ENCODE peak calls at places on chromosomes 16 and 17, in nine cellular contexts. F, R, Y, P, U, H, D, A and X are unnamed samples.

GRCh38 chr16:11207646-11208045 is 48.4 kb downstream of the SOCS1 start:
- DNase-seq in F (no peak), R (no peak), Y (no peak), P (no peak), U (no peak), H (no peak), D (no peak), A (no peak), X (no peak)

GRCh38 chr16:64711026-64711425 is 410.8 kb downstream of the CDH11 start:
- DNase-seq in F (no peak), R (no peak), Y (no peak), P (no peak), U (no peak), H (no peak), D (no peak), A (no peak), X (no peak)

GRCh38 chr16:67966549-67967182 is 1.8 kb downstream of the SLC12A4 start:
- DNase-seq in F (no peak), R (no peak), Y (no peak), P (no peak), U (no peak), H (no peak), D (peak; percentile 59), A (no peak), X (peak; percentile 58)

GRCh38 chr16:86894168-86894567 is 315.8 kb downstream of the FOXL1 start:
- DNase-seq in F (no peak), R (no peak), Y (no peak), P (no peak), U (no peak), H (no peak), D (no peak), A (no peak), X (peak; percentile 49)

GRCh38 chr17:69144621-69145255 is 3.0 kb upstream of the ABCA6 start:
- DNase-seq in F (no peak), R (no peak), Y (no peak), P (no peak), U (no peak), H (no peak), D (peak; percentile 9), A (no peak), X (no peak)

GRCh38 chr17:80599546-80600305 is 55.1 kb downstream of the RPTOR start:
- DNase-seq in F (no peak), R (no peak), Y (no peak), P (no peak), U (no peak), H (no peak), D (peak; percentile 4), A (no peak), X (no peak)

GRCh38 chr17:34306466-34306865 is 12.8 kb upstream of the CCL8 start:
- DNase-seq in F (no peak), R (no peak), Y (peak; percentile 10), P (peak; percentile 10), U (no peak), H (peak; percentile 51), D (peak; percentile 77), A (no peak), X (peak; percentile 46)

GRCh38 chr17:4161560-4162221 is 18.7 kb downstream of the CYB5D2 start:
- DNase-seq in F (no peak), R (no peak), Y (peak; percentile 44), P (no peak), U (peak; percentile 51), H (no peak), D (peak; percentile 53), A (no peak), X (no peak)

GRCh38 chr17:46003907-46004748 is 5.1 kb downstream of the STH start:
- DNase-seq in F (no peak), R (peak; percentile 93), Y (peak; percentile 45), P (no peak), U (no peak), H (no peak), D (peak; percentile 81), A (no peak), X (peak; percentile 64)

GRCh38 chr17:73646409-73647305 is 2.4 kb upstream of the SDK2 start:
- DNase-seq in F (peak; percentile 46), R (no peak), Y (no peak), P (peak; percentile 63), U (no peak), H (peak; percentile 66), D (no peak), A (no peak), X (no peak)

DNA sequence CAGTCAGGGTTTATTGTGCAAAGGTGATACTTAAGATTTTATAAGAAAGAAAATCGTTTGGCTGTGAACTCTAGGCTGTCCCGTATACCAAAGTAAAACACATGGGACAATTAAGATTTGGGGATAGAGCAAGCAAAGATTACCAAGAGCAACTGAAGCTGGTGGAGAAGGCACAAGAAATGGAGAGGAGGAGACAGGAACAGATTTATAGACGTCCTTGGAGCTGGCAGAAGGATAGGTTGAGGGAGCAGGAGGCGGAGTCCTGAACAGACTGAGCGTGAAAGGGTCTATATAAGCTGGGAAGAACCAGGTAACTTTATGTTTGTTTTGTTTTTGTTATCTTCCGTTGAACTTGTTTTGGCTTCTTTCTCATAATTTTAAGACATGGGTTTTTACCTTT is 3.8 kb downstream of the TNRC6C start:
- DNase-seq in F (no peak), R (no peak), Y (no peak), P (no peak), U (no peak), H (no peak), D (no peak), A (no peak), X (no peak)
- H3K4me1 ChIP-seq in F (peaks cover 70% of the 10 kb centered on the region), R (peaks cover 23% of the 10 kb centered on the region), Y (peaks cover 10% of the 10 kb centered on the region), P (peaks cover 15% of the 10 kb centered on the region), U (peaks cover 52% of the 10 kb centered on the region), H (peaks cover 1% of the 10 kb centered on the region), D (peaks cover 21% of the 10 kb centered on the region), A (peaks cover 28% of the 10 kb centered on the region), X (peaks cover 11% of the 10 kb centered on the region)

DNA sequence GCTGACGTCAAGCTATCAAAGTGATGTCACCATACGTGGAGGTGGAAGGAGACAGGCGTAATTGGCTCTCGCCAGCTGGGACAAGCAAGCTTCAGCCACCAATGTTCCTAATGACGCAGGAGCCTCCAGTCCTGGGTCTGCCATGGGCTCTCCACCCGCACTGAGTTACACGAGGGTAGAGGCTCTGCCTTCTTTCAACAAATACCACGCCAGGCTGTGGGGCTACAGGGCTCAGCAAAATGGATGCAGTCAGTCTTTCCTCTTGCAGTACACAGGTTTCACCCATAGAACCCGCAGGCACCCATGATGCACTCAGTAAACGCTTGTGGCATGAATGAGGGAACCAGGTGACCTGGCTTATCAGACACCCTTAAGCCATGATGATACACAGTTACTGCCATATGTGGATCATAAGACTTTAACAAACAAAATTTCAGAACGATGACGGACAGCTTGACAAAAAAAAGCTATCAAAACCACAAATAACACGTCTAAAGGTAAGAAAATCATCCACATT is 50.4 kb downstream of the COTL1 start:
- DNase-seq in F (peak; percentile 45), R (no peak), Y (no peak), P (no peak), U (no peak), H (no peak), D (no peak), A (no peak), X (no peak)
- H3K4me1 ChIP-seq in F (peaks cover 6% of the 10 kb centered on the region), R (peaks cover 13% of the 10 kb centered on the region), Y (no peaks in the 10 kb centered on the region), P (peaks cover 3% of the 10 kb centered on the region), U (peaks cover 11% of the 10 kb centered on the region), H (peaks cover 12% of the 10 kb centered on the region), D (peaks cover 3% of the 10 kb centered on the region), A (no peaks in the 10 kb centered on the region), X (no peaks in the 10 kb centered on the region)

DNA sequence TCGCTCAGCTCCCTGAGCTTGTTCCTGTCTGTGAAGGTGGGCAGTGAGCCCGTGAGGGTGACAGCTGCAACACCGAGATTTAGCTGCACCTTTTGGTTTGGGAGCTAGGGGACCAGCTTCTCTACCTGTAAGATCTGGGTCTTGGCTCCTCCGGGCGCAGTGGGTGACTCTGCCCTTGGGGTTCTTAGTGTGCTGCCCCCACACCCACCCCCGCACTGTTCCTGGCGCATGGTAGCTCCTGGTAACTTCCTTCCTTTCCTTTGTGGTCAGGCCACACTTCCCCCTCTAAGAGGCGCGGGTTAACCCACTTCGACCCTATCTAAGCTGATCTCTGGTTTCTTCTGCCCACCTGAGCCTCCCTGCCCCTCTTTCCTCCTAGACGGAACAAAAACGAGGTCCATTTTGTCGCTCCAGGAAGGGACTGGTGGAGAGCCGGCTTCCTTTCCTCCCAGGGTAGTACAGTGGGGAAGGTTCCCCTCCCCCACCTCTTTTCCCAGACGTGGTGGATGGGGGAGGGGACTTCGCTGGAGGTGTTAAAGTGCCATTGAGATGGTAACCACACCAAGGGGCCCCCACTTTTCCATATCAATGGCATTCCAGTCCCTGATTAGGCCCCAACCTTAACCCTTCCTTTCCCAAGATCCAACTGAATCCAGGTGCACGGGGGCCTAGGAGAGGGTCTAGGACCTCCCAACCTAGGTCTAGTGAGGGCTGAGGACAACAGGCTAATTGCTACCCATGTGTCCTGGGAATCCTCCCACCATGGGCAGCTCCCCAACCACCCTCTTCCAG is 4.6 kb upstream of the CLDN9 start:
- DNase-seq in F (no peak), R (no peak), Y (no peak), P (peak; percentile 91), U (peak; percentile 75), H (peak; percentile 89), D (no peak), A (no peak), X (no peak)
- H3K4me1 ChIP-seq in F (peaks cover 32% of the 10 kb centered on the region), R (peaks cover 56% of the 10 kb centered on the region), Y (peaks cover 30% of the 10 kb centered on the region), P (peaks cover 67% of the 10 kb centered on the region), U (peaks cover 32% of the 10 kb centered on the region), H (peaks cover 46% of the 10 kb centered on the region), D (peaks cover 11% of the 10 kb centered on the region), A (peaks cover 13% of the 10 kb centered on the region), X (peaks cover 4% of the 10 kb centered on the region)

GRCh38 chr16:3458852-3459361 is 15.4 kb downstream of the NAA60 start:
- DNase-seq in F (no peak), R (no peak), Y (peak; percentile 17), P (peak; percentile 14), U (no peak), H (no peak), D (peak; percentile 60), A (no peak), X (no peak)

GRCh38 chr16:3460121-3460520 is 16.6 kb downstream of the NAA60 start:
- DNase-seq in F (no peak), R (no peak), Y (no peak), P (no peak), U (no peak), H (no peak), D (no peak), A (no peak), X (no peak)

GRCh38 chr16:3460585-3460984 is 17.1 kb downstream of the NAA60 start:
- DNase-seq in F (no peak), R (no peak), Y (no peak), P (no peak), U (no peak), H (no peak), D (no peak), A (no peak), X (no peak)

GRCh38 chr16:3458278-3458851 is 14.9 kb downstream of the NAA60 start:
- DNase-seq in F (no peak), R (no peak), Y (peak; percentile 11), P (peak; percentile 46), U (no peak), H (peak; percentile 58), D (peak; percentile 73), A (no peak), X (peak; percentile 41)

DNA sequence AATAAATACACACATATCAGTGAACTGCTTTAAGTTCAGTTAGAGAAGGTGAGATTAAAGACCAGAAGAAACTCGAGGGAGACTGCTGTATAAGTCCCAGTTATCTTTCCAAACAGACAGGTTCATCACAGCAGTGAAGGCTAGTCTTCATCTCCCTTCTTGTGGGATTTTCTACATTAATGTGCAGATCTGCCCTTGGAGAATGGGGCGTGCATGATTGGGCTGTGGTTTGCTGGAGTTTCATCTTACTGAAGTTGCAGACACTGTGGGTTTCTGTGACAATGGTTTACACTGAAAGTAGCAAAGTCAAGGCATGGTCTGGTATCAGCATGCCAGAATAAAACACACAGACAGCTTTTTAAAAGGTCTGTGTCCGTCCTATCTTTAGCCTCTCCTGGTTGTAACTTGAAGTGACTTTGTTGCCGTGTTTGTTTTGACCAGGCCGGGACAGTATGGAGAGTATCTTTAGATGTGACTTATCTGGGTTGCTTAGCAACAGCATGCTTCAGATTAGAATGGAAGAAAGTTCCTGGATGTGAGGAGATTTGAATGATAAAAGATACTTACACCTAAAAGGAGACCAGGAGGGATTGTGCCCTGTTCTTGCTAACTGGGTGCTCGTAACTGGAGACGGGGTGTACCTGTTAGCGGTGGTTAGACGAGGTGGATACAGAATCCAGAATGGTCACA is 16.1 kb downstream of the NAA60 start:
- DNase-seq in F (peak; percentile 43), R (no peak), Y (peak; percentile 3), P (peak; percentile 41), U (no peak), H (no peak), D (peak; percentile 28), A (no peak), X (no peak)
- H3K4me1 ChIP-seq in F (peaks cover 48% of the 10 kb centered on the region), R (peaks cover 43% of the 10 kb centered on the region), Y (peaks cover 23% of the 10 kb centered on the region), P (peaks cover 37% of the 10 kb centered on the region), U (peaks cover 70% of the 10 kb centered on the region), H (peaks cover 18% of the 10 kb centered on the region), D (peaks cover 46% of the 10 kb centered on the region), A (peaks cover 48% of the 10 kb centered on the region), X (peaks cover 52% of the 10 kb centered on the region)